ENCODE peak calls at places on chromosomes 3 and 15, in five cellular contexts. Q is thoracic aorta, C is stomach, Y is SK-N-SH, K is GM10248. B is an unnamed sample.

GRCh38 chr3:42336103-42336502 is 70.1 kb upstream of the CCK start:
- DNase-seq in C (no peak), Y (no peak), Q (no peak), K (no peak), B (no peak)

GRCh38 chr3:129016366-129016724 is 15.2 kb downstream of the EFCC1 start:
- DNase-seq in Y (no peak), Q (no peak), K (peak), C (peak), B (no peak)

GRCh38 chr3:90184861-90185260 is 1077.4 kb downstream of the EPHA3 start:
- DNase-seq in C (no peak), K (no peak), Q (no peak), Y (no peak), B (no peak)

GRCh38 chr15:62850318-62850717 is 192.2 kb upstream of the TPM1 start:
- DNase-seq in Q (no peak), C (peak), Y (no peak), K (no peak), B (no peak)

GRCh38 chr15:58330836-58331561 is 100.8 kb upstream of the LIPC start:
- DNase-seq in Y (no peak), K (no peak), Q (no peak), C (no peak), B (no peak)

GRCh38 chr15:66838671-66839239 is 136.7 kb downstream of the SMAD6 start:
- DNase-seq in Q (no peak), C (no peak), K (no peak), Y (peak), B (no peak)

GRCh38 chr15:75994220-75994619 is 18.0 kb downstream of the NRG4 start:
- DNase-seq in K (no peak), Y (no peak), Q (no peak), C (no peak), B (no peak)

GRCh38 chr15:34011476-34011875 is 27.5 kb downstream of the AVEN start:
- DNase-seq in C (no peak), Q (no peak), K (no peak), Y (no peak), B (no peak)

GRCh38 chr3:50290116-50290745 is 2.0 kb downstream of the IFRD2 start:
- DNase-seq in Y (no peak), C (peak), K (no peak), Q (no peak), B (no peak)

GRCh38 chr3:7574435-7574834 is 713.5 kb downstream of the GRM7 start:
- DNase-seq in K (no peak), Y (no peak), C (no peak), Q (no peak), B (no peak)

GRCh38 chr15:57911247-57911646 is 154.3 kb downstream of the ALDH1A2 start:
- DNase-seq in K (no peak), C (no peak), Q (no peak), Y (peak), B (no peak)

GRCh38 chr3:34439796-34440195 is 641.4 kb downstream of the PDCD6IP start:
- DNase-seq in Y (no peak), C (no peak), Q (no peak), K (no peak), B (no peak)

GRCh38 chr3:127628788-127629456 is at the start of gene PODXL2:
- DNase-seq in Y (peak), C (peak), Q (no peak), K (peak), B (no peak)

GRCh38 chr3:143120716-143121239 is 1.2 kb downstream of the CHST2 start:
- DNase-seq in Q (no peak), Y (peak), C (peak), K (peak), B (no peak)

GRCh38 chr15:79929412-79929811 is 32.6 kb upstream of the MTHFS start:
- DNase-seq in Q (no peak), C (no peak), Y (no peak), K (no peak), B (no peak)

GRCh38 chr3:39260957-39261356 is 18.9 kb downstream of the CX3CR1 start:
- DNase-seq in C (peak), Y (peak), K (peak), Q (peak), B (peak)

GRCh38 chr3:160105902-160106584 is 117.4 kb downstream of the IL12A start:
- DNase-seq in K (no peak), Q (no peak), Y (no peak), C (no peak), B (no peak)

GRCh38 chr3:58369876-58370275 is 37.2 kb downstream of the PXK start:
- DNase-seq in C (no peak), Q (no peak), Y (no peak), K (no peak), B (no peak)

GRCh38 chr3:152778001-152778400 is 56.9 kb upstream of the P2RY1 start:
- DNase-seq in C (no peak), Q (no peak), K (no peak), Y (no peak), B (no peak)

GRCh38 chr15:59274126-59274970 is 67.7 kb downstream of the LDHAL6B start:
- DNase-seq in Q (no peak), C (no peak), Y (no peak), K (no peak), B (no peak)

GRCh38 chr3:48411606-48412374 is 18.1 kb downstream of the PLXNB1 start:
- DNase-seq in C (no peak), Y (peak), Q (no peak), K (no peak), B (no peak)

GRCh38 chr3:156030735-156031134 is 89.6 kb upstream of the KCNAB1 start:
- DNase-seq in K (no peak), Y (no peak), Q (no peak), C (no peak), B (no peak)

GRCh38 chr3:63975705-63976104 is 47.6 kb downstream of the PSMD6 start:
- DNase-seq in C (no peak), Y (no peak), Q (no peak), K (no peak), B (no peak)

GRCh38 chr3:186406669-186407635 is 44.9 kb upstream of the DGKG start:
- DNase-seq in Y (no peak), K (no peak), C (no peak), Q (peak), B (peak)

GRCh38 chr3:45227946-45228345 is 1.9 kb upstream of the TMEM158 start:
- DNase-seq in K (no peak), C (no peak), Q (no peak), Y (no peak), B (no peak)

GRCh38 chr3:39528844-39529243 is 61.4 kb downstream of the MOBP start:
- DNase-seq in K (no peak), C (no peak), Q (no peak), Y (no peak), B (no peak)

DNA sequence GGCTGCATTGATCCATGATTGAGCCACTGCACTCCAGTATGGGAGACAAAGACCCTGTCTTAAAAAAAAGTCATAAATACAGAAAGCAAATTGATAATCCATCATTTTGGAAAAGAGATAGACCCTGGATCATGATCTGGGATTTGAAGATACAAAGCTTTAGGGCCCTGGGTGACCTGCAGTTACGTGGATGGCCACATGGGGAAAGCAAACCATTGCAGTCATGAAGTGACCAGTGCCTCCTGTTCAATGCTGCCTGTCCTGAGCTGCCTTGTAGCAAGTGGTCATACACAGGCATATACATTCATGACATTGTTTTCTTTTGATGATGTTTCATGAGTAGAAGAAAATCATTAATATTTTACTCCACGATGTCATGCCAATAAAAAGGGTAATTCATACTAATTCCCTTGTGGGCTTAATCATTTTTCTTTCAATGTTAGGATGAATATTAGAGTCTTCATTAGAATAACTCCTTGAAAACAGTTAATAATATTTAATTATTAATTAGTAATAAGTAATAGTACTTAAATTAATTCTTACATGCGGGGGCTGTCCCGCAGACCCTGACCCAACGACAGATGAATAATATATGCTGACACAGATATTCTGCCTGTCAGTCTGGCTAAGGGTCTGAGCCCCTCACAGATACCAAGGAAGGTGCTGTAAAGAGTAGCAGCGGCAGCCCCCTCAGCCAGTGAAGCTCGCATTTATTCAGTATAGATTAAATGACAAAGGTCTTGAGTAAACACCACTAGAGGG is 109.0 kb upstream of the UNC13C start:
- DNase-seq in Y (peak), C (no peak), K (no peak), Q (no peak), B (no peak)
- TF ChIP-seq CTCF in Y (peak), C (no peak), K (no peak), Q (no peak), B (peak)

GRCh38 chr15:93899817-93900216 is 331.5 kb upstream of the MCTP2 start:
- DNase-seq in K (no peak), Q (no peak), C (no peak), Y (no peak), B (no peak)

GRCh38 chr15:93897377-93897776 is 334.0 kb upstream of the MCTP2 start:
- DNase-seq in Y (no peak), K (no peak), Q (no peak), C (no peak), B (no peak)

GRCh38 chr15:93895976-93896770 is 335.2 kb upstream of the MCTP2 start:
- DNase-seq in K (no peak), Q (no peak), C (no peak), Y (no peak), B (no peak)

DNA sequence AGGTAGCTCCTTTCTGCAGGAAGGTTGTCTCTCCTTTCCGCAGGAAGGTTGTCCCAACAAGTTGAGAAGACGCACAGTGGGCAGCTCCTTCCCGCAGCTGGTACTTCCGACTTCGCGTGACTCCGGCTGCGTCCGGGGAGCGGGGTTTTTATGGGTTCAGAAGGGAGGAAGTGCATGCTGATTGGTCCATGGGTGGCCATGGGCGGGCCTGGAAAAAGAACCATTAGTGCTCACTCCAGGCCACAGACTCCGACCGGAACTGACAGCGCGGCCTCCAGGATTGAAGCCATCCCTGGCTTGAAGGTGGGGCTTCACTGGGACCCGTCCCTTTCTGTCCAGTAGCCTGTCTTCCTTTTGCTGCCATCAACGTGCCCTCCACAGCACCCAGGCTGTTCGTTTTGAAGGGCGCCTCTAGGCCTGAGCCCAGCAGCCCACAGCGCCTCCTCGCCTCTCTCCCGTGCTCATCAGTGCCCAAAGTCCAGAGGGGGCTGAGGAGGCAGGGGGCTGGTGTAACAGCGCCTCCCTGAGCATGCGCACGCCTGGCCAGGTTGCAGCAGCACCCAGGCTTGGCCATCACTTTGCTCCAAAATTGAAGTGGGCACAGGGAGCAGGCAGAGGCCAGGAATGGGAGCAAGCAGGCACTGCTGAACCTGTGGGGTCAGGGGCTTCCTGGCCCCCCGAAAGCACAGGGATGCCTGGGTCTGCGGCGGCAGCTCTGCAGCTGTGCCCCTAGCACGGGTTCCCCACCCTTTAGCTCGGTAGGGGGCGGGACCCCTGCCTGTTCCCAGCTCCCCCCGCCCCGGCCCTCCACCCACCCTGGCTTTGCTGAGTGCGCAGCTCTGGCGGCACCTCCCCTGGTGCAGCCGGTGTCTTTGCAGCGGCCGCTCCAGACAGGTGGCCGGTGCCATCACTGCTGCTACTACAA is 330.6 kb upstream of the MCTP2 start:
- DNase-seq in C (no peak), Y (no peak), K (no peak), Q (no peak), B (no peak)
- TF ChIP-seq CTCF in C (no peak), Y (no peak), K (no peak), Q (no peak), B (no peak)

GRCh38 chr3:163491714-163492113 is 1586.6 kb downstream of the SI start:
- DNase-seq in Q (no peak), Y (no peak), K (no peak), C (no peak), B (no peak)

GRCh38 chr3:163490119-163490518 is 1588.2 kb downstream of the SI start:
- DNase-seq in Q (no peak), C (peak), Y (no peak), K (peak), B (no peak)
- TF ChIP-seq CTCF in Q (peak), C (no peak), Y (peak), K (peak), B (peak)

GRCh38 chr15:61364871-61365270 is 135.8 kb upstream of the RORA start:
- DNase-seq in C (no peak), Y (no peak), K (no peak), Q (no peak), B (no peak)

GRCh38 chr15:61367953-61368352 is 138.9 kb upstream of the RORA start:
- DNase-seq in Q (no peak), Y (no peak), C (no peak), K (no peak), B (no peak)
- TF ChIP-seq CTCF in Q (no peak), Y (no peak), C (no peak), K (no peak), B (no peak)

GRCh38 chr15:72474912-72475601 is 927 bp downstream of the ARIH1 start:
- DNase-seq in Y (peak), C (peak), Q (peak), K (peak), B (peak)

GRCh38 chr15:72474466-72474911 is 359 bp downstream of the ARIH1 start:
- DNase-seq in K (no peak), C (no peak), Y (no peak), Q (no peak), B (no peak)

GRCh38 chr15:72475674-72476073 is 1.5 kb downstream of the ARIH1 start:
- DNase-seq in Q (no peak), K (no peak), Y (no peak), C (no peak), B (no peak)

GRCh38 chr15:72472907-72473669 is 1.0 kb upstream of the ARIH1 start:
- DNase-seq in K (no peak), Q (no peak), C (no peak), Y (no peak), B (no peak)

DNA sequence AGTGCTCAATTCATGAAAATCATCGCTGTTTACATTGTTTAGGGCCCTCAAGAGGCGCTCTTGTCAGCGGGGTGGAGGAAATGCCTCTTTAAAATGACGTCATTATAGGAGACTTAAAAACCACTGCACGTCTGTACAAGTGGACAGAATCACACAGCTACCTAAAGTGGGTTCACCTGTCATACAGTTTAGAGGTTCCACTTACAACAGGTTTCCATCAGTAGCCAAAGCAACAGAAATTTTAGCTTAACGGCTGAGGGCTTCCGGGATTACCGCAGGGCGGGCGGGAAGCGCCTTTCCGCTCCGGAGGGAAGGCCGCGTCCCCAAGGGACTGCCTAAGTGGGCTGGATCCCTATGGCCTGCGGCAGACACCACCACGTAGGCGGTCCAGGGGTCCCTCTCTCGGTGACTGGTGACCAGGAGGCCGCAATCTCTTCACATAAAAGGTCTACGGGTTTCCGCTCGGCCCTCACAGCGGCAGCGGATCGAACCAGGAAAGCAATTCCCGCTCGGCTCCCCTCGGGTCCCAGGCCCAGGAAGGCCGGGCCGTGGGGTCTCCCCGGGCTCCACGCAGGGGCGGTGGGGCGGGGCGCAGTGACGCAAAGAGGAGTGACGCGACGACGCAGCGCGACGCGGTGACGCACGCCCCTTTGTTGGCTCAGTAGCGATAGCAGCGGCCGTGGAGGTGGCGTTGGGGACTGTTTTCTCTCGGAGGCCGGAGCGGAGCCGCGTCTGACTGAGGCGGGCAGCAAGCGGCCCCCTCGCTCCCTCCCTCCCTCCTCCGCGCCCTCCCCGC is at the start of gene ARIH1:
- DNase-seq in C (peak), K (peak), Y (peak), Q (peak), B (peak)
- TF ChIP-seq CTCF in C (no peak), K (peak), Y (peak), Q (no peak), B (no peak)

DNA sequence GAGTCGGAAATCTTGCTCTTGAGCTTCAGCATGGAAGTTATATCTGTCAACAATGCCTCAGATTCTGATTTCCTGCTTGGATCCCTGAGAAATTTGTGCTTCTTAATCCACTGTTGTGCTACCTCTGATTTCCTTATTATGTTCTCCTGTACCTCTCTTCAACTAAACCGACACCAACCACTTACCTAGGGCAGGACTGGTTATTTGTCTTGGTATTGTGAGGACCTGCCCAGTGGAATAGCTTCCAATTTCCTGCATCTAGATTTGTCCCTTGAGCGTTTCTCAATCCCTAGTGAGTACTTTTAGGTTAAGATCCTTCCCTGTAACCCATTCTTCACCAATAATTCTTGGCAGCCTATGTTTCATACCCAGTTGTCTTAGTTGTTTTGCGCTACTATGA is 720.5 kb upstream of the ZNF385D start:
- DNase-seq in C (no peak), Q (no peak), K (no peak), Y (no peak), B (no peak)
- TF ChIP-seq CTCF in C (no peak), Q (no peak), K (no peak), Y (no peak), B (no peak)

GRCh38 chr3:111617406-111617805 is 22.3 kb upstream of the ZBED2 start:
- DNase-seq in K (no peak), C (no peak), Y (no peak), Q (no peak), B (no peak)

GRCh38 chr3:111618945-111619344 is 23.8 kb upstream of the ZBED2 start:
- DNase-seq in Y (no peak), Q (no peak), C (no peak), K (no peak), B (no peak)

GRCh38 chr3:111617912-111618601 is 22.9 kb upstream of the ZBED2 start:
- DNase-seq in K (no peak), C (no peak), Y (no peak), Q (no peak), B (no peak)

GRCh38 chr3:111619833-111620232 is 24.7 kb upstream of the ZBED2 start:
- DNase-seq in C (no peak), Q (no peak), K (no peak), Y (no peak), B (no peak)

DNA sequence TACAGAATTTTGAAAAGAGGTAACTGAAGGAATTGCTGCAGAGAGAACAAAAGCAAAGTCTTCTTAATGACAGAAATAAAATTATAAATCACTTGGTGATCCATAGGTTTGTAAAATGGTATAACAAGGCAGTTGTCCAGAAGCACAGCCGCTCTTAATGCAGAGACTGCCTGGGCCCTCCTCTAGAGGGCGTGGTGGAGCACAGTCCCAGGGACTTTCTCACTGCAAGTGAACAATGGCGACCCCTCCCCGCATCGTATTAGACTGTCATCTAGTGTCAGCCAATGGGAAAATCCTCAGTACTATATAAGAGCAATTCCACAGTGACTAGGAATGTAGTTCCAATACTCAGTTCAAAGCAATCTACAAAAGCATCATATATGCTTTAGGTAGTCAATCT is 26.4 kb upstream of the ZBED2 start:
- DNase-seq in C (no peak), Y (peak), K (no peak), Q (no peak), B (no peak)
- TF ChIP-seq CTCF in C (no peak), Y (peak), K (no peak), Q (no peak), B (peak)

GRCh38 chr15:41825572-41826535 is 2.0 kb upstream of the JMJD7 start:
- DNase-seq in Q (no peak), Y (no peak), C (no peak), K (no peak), B (no peak)
- TF ChIP-seq CTCF in Q (no peak), Y (no peak), C (no peak), K (no peak), B (no peak)

GRCh38 chr3:37544869-37545352 is 316.8 kb upstream of the CTDSPL start:
- DNase-seq in K (no peak), Y (peak), Q (no peak), C (no peak), B (no peak)

GRCh38 chr3:37545479-37545878 is 316.2 kb upstream of the CTDSPL start:
- DNase-seq in Y (peak), K (no peak), C (no peak), Q (no peak), B (no peak)

GRCh38 chr3:37543692-37544091 is 318.0 kb upstream of the CTDSPL start:
- DNase-seq in K (no peak), C (no peak), Q (no peak), Y (no peak), B (no peak)

GRCh38 chr3:37544105-37544504 is 317.6 kb upstream of the CTDSPL start:
- DNase-seq in K (no peak), Q (no peak), Y (no peak), C (no peak), B (no peak)

GRCh38 chr3:37546876-37547275 is 314.8 kb upstream of the CTDSPL start:
- DNase-seq in C (no peak), Y (peak), Q (no peak), K (peak), B (no peak)
- TF ChIP-seq CTCF in C (no peak), Y (peak), Q (peak), K (no peak), B (peak)